ENCODE peak calls at places on chromosome 15, in seven cellular contexts. M, K, E, H, V, D and A are unnamed samples.

GRCh38 chr15:60647246-60647645 is 168.3 kb upstream of the ICE2 start:
- DNase-seq in M (no peak), K (no peak), E (no peak), H (no peak), V (no peak), D (no peak), A (no peak)

GRCh38 chr15:33091983-33092688 is 102.4 kb downstream of the FMN1 start:
- DNase-seq in M (no peak), K (no peak), E (no peak), H (no peak), V (peak; percentile 47), D (no peak), A (no peak)

GRCh38 chr15:96693990-96694517 is 363.6 kb downstream of the NR2F2 start:
- DNase-seq in M (no peak), K (peak; percentile 49), E (no peak), H (no peak), V (no peak), D (no peak), A (no peak)

GRCh38 chr15:75578206-75578947 is 738 bp downstream of the PTPN9 start:
- DNase-seq in M (peak; percentile 27), K (no peak), E (peak; percentile 34), H (no peak), V (no peak), D (peak; percentile 19), A (no peak)

GRCh38 chr15:90860450-90860849 is 7.9 kb upstream of the FURIN start:
- DNase-seq in M (no peak), K (no peak), E (no peak), H (no peak), V (no peak), D (no peak), A (peak; percentile 41)

GRCh38 chr15:28086175-28086703 is 12.9 kb downstream of the OCA2 start:
- DNase-seq in M (no peak), K (peak; percentile 66), E (peak; percentile 71), H (no peak), V (peak; percentile 46), D (peak; percentile 80), A (peak; percentile 68)

GRCh38 chr15:89575656-89576416 is 567 bp downstream of the TICRR start:
- DNase-seq in M (no peak), K (peak; percentile 50), E (peak; percentile 47), H (no peak), V (peak; percentile 4), D (peak; percentile 66), A (no peak)

GRCh38 chr15:27328616-27329015 is 357.6 kb downstream of the GABRG3 start:
- DNase-seq in M (no peak), K (no peak), E (no peak), H (no peak), V (no peak), D (no peak), A (no peak)

GRCh38 chr15:90889736-90890456 is 5.6 kb downstream of the FES start:
- DNase-seq in M (no peak), K (no peak), E (no peak), H (no peak), V (no peak), D (no peak), A (no peak)

GRCh38 chr15:74773731-74774252 is 8.1 kb upstream of the CSK start:
- DNase-seq in M (no peak), K (no peak), E (no peak), H (no peak), V (no peak), D (peak; percentile 84), A (no peak)

GRCh38 chr15:29668120-29668602 is 154.1 kb downstream of the TJP1 start:
- DNase-seq in M (peak; percentile 64), K (peak; percentile 92), E (peak; percentile 91), H (peak; percentile 79), V (peak; percentile 88), D (peak; percentile 95), A (peak; percentile 85)

GRCh38 chr15:65535192-65535591 is 4.9 kb downstream of the HACD3 start:
- DNase-seq in M (no peak), K (peak; percentile 34), E (no peak), H (no peak), V (peak; percentile 25), D (no peak), A (no peak)

GRCh38 chr15:90862964-90863721 is 5.2 kb upstream of the FURIN start:
- DNase-seq in M (no peak), K (no peak), E (peak; percentile 19), H (no peak), V (no peak), D (no peak), A (no peak)

GRCh38 chr15:70781236-70781635 is 17.9 kb upstream of the UACA start:
- DNase-seq in M (no peak), K (no peak), E (peak; percentile 36), H (no peak), V (no peak), D (peak; percentile 85), A (peak; percentile 80)

GRCh38 chr15:89971592-89971997 is 29.5 kb upstream of the ZNF710 start:
- DNase-seq in M (peak; percentile 41), K (peak; percentile 57), E (peak; percentile 91), H (peak; percentile 49), V (peak; percentile 52), D (peak; percentile 89), A (peak; percentile 81)

GRCh38 chr15:40949756-40950207 is 3.5 kb upstream of the CHAC1 start:
- DNase-seq in M (no peak), K (no peak), E (no peak), H (no peak), V (no peak), D (no peak), A (no peak)

GRCh38 chr15:41283653-41284424 is 48.6 kb downstream of the OIP5 start:
- DNase-seq in M (peak; percentile 98), K (peak; percentile 99), E (peak; percentile 98), H (peak; percentile 96), V (peak; percentile 99), D (peak; percentile 99), A (peak; percentile 98)

GRCh38 chr15:63233667-63234419 is 43.6 kb upstream of the APH1B start:
- DNase-seq in M (no peak), K (peak; percentile 59), E (no peak), H (no peak), V (peak; percentile 87), D (no peak), A (peak; percentile 60)
- H3K4me2 ChIP-seq in M (no peak overlapping the region), K (no peak overlapping the region), E (no peak overlapping the region), H (no peak overlapping the region), V (peak overlapping the region; percentile 82), D (no peak overlapping the region), A (no peak overlapping the region)

GRCh38 chr15:101003706-101004105 is 84.5 kb downstream of the LRRK1 start:
- DNase-seq in M (no peak), K (no peak), E (peak; percentile 21), H (no peak), V (no peak), D (no peak), A (no peak)
- H3K4ac ChIP-seq in M (no peak overlapping the region), K (no peak overlapping the region), E (no peak overlapping the region), H (no peak overlapping the region), V (no peak overlapping the region), D (no peak overlapping the region), A (no peak overlapping the region)

DNA sequence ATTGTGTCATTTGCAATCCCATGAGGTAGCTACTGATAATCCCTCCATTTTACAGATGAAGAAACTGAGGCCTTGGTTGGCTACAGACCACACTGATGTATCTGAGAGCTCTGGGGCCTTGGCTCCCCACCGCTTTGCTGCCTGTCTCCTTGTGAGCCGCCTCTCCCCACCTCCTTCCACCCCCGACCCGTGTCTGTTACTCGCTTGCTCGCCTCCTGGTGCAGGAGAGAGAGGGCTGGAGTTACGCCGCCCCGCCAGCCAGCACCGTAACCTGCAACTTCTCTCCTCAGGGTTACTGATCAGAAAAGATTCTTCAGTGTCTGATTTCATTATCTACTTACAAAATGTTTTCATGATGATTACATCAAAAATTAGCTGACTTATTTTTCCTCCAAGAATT is 34.1 kb downstream of the TM2D3 start:
- DNase-seq in M (no peak), K (no peak), E (no peak), H (no peak), V (no peak), D (no peak), A (no peak)
- H3K4me2 ChIP-seq in M (no peak overlapping the region), K (no peak overlapping the region), E (no peak overlapping the region), H (no peak overlapping the region), V (no peak overlapping the region), D (no peak overlapping the region), A (no peak overlapping the region)

GRCh38 chr15:31200735-31201151 is 99.2 kb upstream of the TRPM1 start:
- DNase-seq in M (peak; percentile 23), K (peak; percentile 51), E (peak; percentile 86), H (no peak), V (peak; percentile 39), D (peak; percentile 83), A (peak; percentile 64)

GRCh38 chr15:31206386-31207174 is 105.1 kb upstream of the TRPM1 start:
- DNase-seq in M (no peak), K (no peak), E (no peak), H (no peak), V (no peak), D (no peak), A (no peak)

GRCh38 chr15:31202953-31203352 is 101.4 kb upstream of the TRPM1 start:
- DNase-seq in M (no peak), K (no peak), E (no peak), H (no peak), V (no peak), D (no peak), A (no peak)

GRCh38 chr15:31207246-31207645 is 105.7 kb upstream of the TRPM1 start:
- DNase-seq in M (no peak), K (no peak), E (no peak), H (no peak), V (no peak), D (no peak), A (no peak)

GRCh38 chr15:31203999-31204398 is 102.5 kb upstream of the TRPM1 start:
- DNase-seq in M (no peak), K (no peak), E (no peak), H (no peak), V (no peak), D (no peak), A (no peak)
- H3K4ac ChIP-seq in M (no peak overlapping the region), K (no peak overlapping the region), E (no peak overlapping the region), H (no peak overlapping the region), V (no peak overlapping the region), D (no peak overlapping the region), A (no peak overlapping the region)

DNA sequence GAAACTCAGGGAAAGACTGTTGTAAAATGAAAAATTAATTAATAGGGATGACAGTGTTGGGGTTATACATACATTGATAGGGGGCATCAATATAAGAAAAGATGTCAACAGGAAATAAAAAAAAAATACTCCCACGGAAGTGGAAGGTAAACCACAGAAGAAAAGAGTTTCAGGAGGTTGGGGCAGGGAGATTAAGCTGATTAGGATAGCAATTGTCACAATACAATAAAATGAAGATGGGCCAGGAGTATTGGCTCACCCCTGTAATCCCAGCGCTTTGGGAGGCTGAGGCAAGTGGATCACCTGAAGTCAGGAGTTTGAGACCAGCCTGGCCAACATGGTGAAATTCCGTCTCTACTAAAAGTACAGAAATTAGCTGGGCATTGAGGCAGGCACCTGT is 536.1 kb downstream of the AGBL1 start:
- DNase-seq in M (no peak), K (no peak), E (no peak), H (no peak), V (no peak), D (no peak), A (no peak)
- H3K4me2 ChIP-seq in M (no peak overlapping the region), K (no peak overlapping the region), E (no peak overlapping the region), H (no peak overlapping the region), V (no peak overlapping the region), D (no peak overlapping the region), A (no peak overlapping the region)

GRCh38 chr15:48721061-48721810 is 75.7 kb upstream of the FBN1 start:
- DNase-seq in M (no peak), K (peak; percentile 16), E (no peak), H (no peak), V (peak; percentile 33), D (no peak), A (no peak)
- H3K4ac ChIP-seq in M (no peak overlapping the region), K (no peak overlapping the region), E (no peak overlapping the region), H (no peak overlapping the region), V (peak overlapping the region; percentile 70), D (peak overlapping the region; percentile 37), A (no peak overlapping the region)